ENCODE peak calls at places on chromosomes 12 and 14, in six cellular contexts. K is CD8-positive, alpha-beta memory T cell; V is NCI-H748 treated with DMSO at 0.1 percent for 48 hours; I is activated CD4-positive, alpha-beta T cell treated with anti-CD3 and anti-CD28 coated beads for 36 hours; L is right lobe of liver; B is CD8-positive, alpha-beta T cell. N is an unnamed sample.

GRCh38 chr12:111112699-111113098 is 192.3 kb upstream of the MYL2 start:
- DNase-seq in K (no peak), V (no peak), I (no peak), L (no peak), B (no peak), N (no peak)

GRCh38 chr14:93329965-93330608 is 2.7 kb downstream of the BTBD7 start:
- DNase-seq in K (no peak), V (no peak), I (no peak), L (no peak), B (no peak), N (no peak)

GRCh38 chr12:29510591-29511174 is 13.2 kb upstream of the OVCH1 start:
- DNase-seq in K (no peak), V (no peak), I (no peak), L (no peak), B (no peak), N (no peak)

GRCh38 chr12:52873832-52874572 is 25.2 kb upstream of the KRT78 start:
- DNase-seq in K (peak; percentile 37), V (peak; percentile 33), I (peak; percentile 68), L (peak; percentile 67), B (peak; percentile 65), N (peak; percentile 95)

GRCh38 chr14:75373133-75373532 is 54.7 kb upstream of the JDP2 start:
- DNase-seq in K (no peak), V (no peak), I (no peak), L (no peak), B (no peak), N (no peak)

GRCh38 chr12:9180810-9181209 is 27.4 kb downstream of the PZP start:
- DNase-seq in K (no peak), V (no peak), I (no peak), L (no peak), B (no peak), N (no peak)

GRCh38 chr12:54300732-54301427 is at the start of gene NFE2:
- DNase-seq in K (no peak), V (peak; percentile 15), I (peak; percentile 58), L (peak; percentile 74), B (peak; percentile 41), N (peak; percentile 69)

GRCh38 chr14:26088260-26088659 is 509.6 kb downstream of the NOVA1 start:
- DNase-seq in K (no peak), V (no peak), I (no peak), L (no peak), B (no peak), N (no peak)

GRCh38 chr14:36293824-36294223 is 26.6 kb downstream of the MBIP start:
- DNase-seq in K (no peak), V (no peak), I (no peak), L (no peak), B (no peak), N (no peak)

GRCh38 chr14:54722791-54723432 is 156.0 kb downstream of the SAMD4A start:
- DNase-seq in K (no peak), V (peak; percentile 9), I (no peak), L (no peak), B (no peak), N (no peak)

GRCh38 chr12:108595711-108596647 is 1.9 kb downstream of the TMEM119 start:
- DNase-seq in K (no peak), V (no peak), I (no peak), L (no peak), B (no peak), N (no peak)

GRCh38 chr12:124995200-124995961 is 1.9 kb downstream of the BRI3BP start:
- DNase-seq in K (no peak), V (no peak), I (no peak), L (no peak), B (no peak), N (peak; percentile 29)

GRCh38 chr14:72578514-72578913 is 315.4 kb downstream of the DPF3 start:
- DNase-seq in K (no peak), V (no peak), I (no peak), L (no peak), B (no peak), N (no peak)

GRCh38 chr12:24928131-24928530 is 20.8 kb downstream of the BCAT1 start:
- DNase-seq in K (no peak), V (no peak), I (no peak), L (no peak), B (no peak), N (no peak)

GRCh38 chr14:69430306-69430939 is 31.9 kb downstream of the SLC39A9 start:
- DNase-seq in K (no peak), V (no peak), I (no peak), L (no peak), B (no peak), N (no peak)

GRCh38 chr14:36313206-36313605 is 7.2 kb downstream of the MBIP start:
- DNase-seq in K (no peak), V (peak; percentile 47), I (no peak), L (no peak), B (no peak), N (no peak)